ENCODE peak calls at places on chromosomes 12 and 14, in five cellular contexts. Z, F, G, Q and M are unnamed samples.

GRCh38 chr12:130476451-130476850 is 138.8 kb downstream of the PIWIL1 start:
- DNase-seq in Z (no peak), F (no peak), Q (no peak), G (no peak), M (no peak)

GRCh38 chr12:78002878-78003277 is 172.2 kb downstream of the NAV3 start:
- DNase-seq in G (peak), Q (no peak), F (no peak), Z (no peak), M (no peak)

GRCh38 chr12:88150063-88150462 is 8.0 kb downstream of the TMTC3 start:
- DNase-seq in Z (no peak), F (no peak), Q (no peak), G (no peak), M (no peak)

GRCh38 chr14:46580941-46581671 is 70.5 kb downstream of the RPL10L start:
- DNase-seq in Q (no peak), Z (no peak), G (peak), F (no peak), M (no peak)

GRCh38 chr12:72273851-72274284 is 1.7 kb downstream of the TRHDE start:
- DNase-seq in F (no peak), G (peak), Q (no peak), Z (no peak), M (no peak)

GRCh38 chr14:71472281-71472960 is 459.8 kb upstream of the RGS6 start:
- DNase-seq in F (no peak), Z (no peak), G (no peak), Q (no peak), M (no peak)

GRCh38 chr12:65449400-65449799 is 170.9 kb downstream of the MSRB3 start:
- DNase-seq in F (no peak), Z (no peak), G (peak), Q (no peak), M (no peak)

GRCh38 chr12:5689773-5690172 is 255.3 kb downstream of the ANO2 start:
- DNase-seq in Z (no peak), Q (no peak), G (no peak), F (no peak), M (no peak)

GRCh38 chr14:50545618-50546017 is 13.2 kb upstream of the MAP4K5 start:
- DNase-seq in Q (no peak), Z (no peak), F (no peak), G (peak), M (no peak)

DNA sequence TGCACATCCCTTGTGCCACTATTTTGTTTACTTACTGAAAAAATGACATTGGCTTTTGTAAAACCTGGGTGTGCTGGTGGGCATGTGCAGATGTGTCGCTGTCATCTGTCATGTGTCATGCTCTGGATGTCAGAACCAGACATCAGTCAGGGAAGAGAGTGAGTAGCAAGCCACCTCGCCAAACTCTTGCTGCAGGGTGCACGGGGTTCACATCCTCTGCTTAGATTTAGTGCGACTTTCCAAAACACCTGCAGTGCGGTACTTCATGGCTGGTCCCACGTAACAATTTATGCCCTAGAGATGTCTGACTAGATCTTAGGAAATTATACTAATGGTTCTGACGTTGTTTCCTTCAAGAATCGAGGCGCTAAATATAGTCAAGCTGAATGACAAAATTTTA is 106.7 kb downstream of the CRADD start:
- DNase-seq in Z (peak), F (no peak), Q (no peak), G (no peak), M (peak)
- H3K27ac ChIP-seq in Z (no peak), F (peak), Q (peak), G (peak), M (no peak)

GRCh38 chr12:123465084-123465483 is 7.1 kb downstream of the SNRNP35 start:
- DNase-seq in F (no peak), Z (no peak), G (no peak), Q (no peak), M (no peak)
- H3K27ac ChIP-seq in F (peak), Z (no peak), G (no peak), Q (no peak), M (no peak)

DNA sequence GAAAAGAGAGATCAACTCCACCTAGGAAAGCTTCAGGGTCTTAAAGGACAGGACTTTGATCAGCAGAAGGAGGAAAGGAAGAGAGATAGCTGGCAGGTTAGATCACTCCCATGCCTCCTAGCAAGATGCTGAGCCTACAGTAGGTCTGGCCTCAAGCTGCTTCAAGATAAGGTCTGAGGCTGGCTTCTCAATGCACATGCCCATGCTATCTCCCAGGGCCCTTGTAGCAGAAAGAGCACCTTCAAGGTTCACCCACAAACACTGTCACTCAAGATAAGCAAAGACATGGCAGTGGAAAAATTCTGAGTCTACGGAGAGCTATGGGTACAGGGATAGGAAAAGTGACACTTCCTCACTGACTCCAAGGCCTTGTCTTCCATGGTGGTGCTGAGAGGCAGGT is 14.3 kb downstream of the REM2 start:
- DNase-seq in F (no peak), Q (no peak), G (no peak), Z (no peak), M (no peak)
- H3K27ac ChIP-seq in F (no peak), Q (no peak), G (no peak), Z (no peak), M (no peak)

DNA sequence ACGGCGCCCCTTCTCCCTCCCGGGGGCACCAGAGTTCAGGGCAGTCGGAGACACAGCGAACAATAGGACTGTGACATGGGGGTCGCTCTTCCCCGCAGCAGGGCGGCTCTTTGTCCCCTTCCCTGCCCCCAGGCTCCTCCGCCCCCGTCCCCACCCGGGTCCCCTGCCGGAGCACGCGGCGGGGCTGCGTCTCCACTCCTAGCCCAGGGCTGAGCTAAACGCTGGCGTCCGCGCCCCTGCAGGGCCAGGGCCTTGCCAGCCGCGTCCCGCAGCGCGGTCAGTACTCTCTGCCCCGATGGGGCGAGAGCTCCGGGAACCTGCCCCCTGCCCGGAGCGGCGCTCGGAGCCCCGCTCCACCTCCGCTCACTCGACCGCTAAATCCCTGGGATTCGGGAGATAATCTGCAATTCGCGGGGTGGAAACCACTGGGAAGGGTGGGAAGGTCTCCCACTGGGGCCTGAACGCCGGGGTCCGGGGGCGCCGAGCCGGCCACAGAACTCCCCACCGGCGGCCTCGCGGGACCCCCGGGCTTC is 825 bp upstream of the CCDC85C start:
- DNase-seq in Z (no peak), G (peak), Q (no peak), F (no peak), M (peak)
- H3K27ac ChIP-seq in Z (peak), G (peak), Q (peak), F (peak), M (peak)

DNA sequence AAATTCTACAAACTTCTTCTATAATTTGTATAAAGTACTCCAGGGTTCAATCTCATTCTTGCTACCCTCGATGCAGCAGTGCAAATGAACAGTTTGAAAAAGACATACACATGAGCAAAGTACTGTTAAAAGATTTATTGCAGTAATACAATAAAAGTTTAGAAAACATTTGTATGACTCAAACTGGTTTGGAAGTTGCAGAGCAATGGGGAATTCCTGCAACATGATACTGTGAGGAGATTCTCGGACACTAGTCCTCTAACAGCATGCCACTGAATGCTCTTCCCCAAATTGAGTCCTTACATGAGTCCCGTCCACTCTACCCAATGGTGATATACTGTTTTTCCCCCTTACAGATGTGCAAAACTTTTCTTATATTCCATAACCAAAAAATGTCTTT is 45.4 kb downstream of the ATG14 start:
- DNase-seq in Z (no peak), G (peak), F (no peak), Q (peak), M (no peak)
- H3K27ac ChIP-seq in Z (no peak), G (peak), F (no peak), Q (peak), M (no peak)

GRCh38 chr12:104064842-104065441 is 611 bp downstream of the HCFC2 start:
- DNase-seq in Q (no peak), G (peak), F (no peak), Z (no peak), M (peak)
- H3K27ac ChIP-seq in Q (no peak), G (no peak), F (peak), Z (peak), M (peak)

DNA sequence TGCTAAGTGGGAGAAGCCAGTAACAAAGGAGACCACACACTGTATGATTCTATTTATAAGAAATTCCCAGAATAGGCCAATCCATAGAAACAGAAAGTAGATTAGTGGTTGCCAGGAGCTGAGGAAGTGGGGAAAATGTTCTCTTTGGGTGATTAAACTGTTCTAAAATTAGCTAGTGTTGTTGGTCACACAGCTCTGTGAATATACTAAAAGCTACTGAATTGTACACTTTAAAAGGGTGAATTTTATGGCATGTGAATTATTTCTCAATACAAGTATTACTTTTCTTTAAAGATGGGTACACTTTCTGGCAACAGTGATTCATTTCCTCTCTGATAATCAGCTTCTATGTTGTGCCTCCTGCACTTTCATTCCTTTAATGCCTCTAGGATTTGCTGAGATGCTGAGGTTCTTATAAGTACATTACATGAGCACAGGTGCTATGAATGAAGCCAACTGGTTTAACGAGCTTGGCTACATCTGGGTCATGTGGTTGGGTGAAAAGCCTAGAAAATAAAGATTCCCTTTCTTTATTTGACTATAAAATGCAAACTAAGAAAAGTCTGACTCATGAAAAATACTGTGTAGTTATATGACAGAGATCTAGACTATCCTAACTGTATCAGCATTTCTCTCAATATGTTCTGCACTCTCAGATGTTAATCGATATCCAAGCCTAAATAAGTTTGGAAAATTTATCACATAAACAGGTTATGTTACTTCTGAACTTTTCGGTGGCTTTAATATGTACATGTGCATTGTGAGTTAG is 132.9 kb downstream of the DAAM1 start:
- DNase-seq in Z (no peak), G (peak), F (no peak), Q (no peak), M (no peak)
- H3K27ac ChIP-seq in Z (no peak), G (peak), F (peak), Q (peak), M (no peak)

DNA sequence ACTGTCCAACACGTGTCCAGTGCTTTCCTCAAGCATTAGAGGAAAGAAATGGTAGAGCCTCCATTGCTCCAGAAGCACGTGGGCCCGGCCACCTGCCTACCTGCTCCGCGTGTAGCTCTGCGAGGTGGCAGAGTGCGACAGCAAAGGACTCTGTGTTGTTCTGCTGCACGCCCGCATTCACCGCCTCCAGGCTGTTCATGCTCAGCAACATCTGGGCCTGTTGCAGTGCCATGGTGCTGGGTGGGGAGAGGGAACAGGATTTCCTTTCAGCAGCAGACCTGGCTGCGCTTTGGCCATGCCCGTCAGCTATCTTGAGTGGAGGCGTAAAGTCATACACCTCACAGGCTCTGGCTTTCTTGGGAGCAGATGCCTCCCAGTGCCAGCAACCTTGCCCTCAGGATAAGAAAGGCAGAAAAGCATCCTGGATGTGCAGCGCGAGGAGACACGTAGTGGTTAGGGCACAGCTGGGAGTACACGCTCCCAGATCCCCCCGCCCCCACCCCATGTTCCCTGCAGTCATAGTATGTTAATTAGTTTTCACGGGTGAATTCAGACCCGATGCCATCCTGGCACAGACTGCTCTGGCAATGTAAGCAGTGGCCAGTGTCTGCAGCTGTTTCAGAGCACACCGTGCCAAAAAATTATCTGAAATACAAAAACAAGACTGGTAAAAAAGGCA is 25.1 kb downstream of the ANAPC5 start:
- DNase-seq in Q (no peak), F (no peak), Z (no peak), G (no peak), M (no peak)
- H3K27ac ChIP-seq in Q (no peak), F (no peak), Z (no peak), G (no peak), M (no peak)

DNA sequence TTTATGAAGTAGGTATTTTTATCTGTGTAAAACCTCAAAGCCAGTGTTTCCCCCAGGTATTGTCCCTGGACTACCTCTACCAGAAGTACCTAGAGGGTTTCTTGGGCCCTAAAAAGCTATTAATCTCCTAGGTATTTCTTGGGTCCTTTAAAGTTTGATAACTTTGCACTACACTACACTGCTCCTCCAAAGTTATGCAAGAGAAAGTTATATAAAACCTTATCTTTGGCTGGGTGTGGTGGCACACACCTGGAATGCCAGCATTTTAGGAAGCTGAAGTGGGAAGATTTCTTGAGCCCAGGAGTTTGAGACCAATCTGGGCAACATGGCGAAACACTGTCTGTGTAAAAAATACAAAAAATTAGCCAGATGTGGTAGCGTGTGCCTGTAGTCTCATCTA is 34.9 kb downstream of the PTPN21 start:
- DNase-seq in G (no peak), Q (no peak), Z (no peak), F (no peak), M (no peak)
- H3K27ac ChIP-seq in G (peak), Q (no peak), Z (no peak), F (no peak), M (no peak)